ENCODE peak calls at places on chromosome 3, in five cellular contexts. One of them, this sample, is unnamed.

GRCh38 chr3:29789686-29790085 is 508.8 kb downstream of the RBMS3 start:
- DNase-seq in NT2/D1: no peak
- DNase-seq in GM12878: no peak
- DNase-seq in HepG2: no peak
- DNase-seq in H1: no peak
- DNase-seq in this sample: no peak

GRCh38 chr3:125602752-125603649 is 7.7 kb upstream of the OSBPL11 start:
- DNase-seq in NT2/D1: no peak
- DNase-seq in GM12878: no peak
- DNase-seq in HepG2: no peak
- DNase-seq in H1: no peak
- DNase-seq in this sample: no peak

GRCh38 chr3:55885721-55886120 is 398.6 kb upstream of the WNT5A start:
- DNase-seq in NT2/D1: no peak
- DNase-seq in GM12878: no peak
- DNase-seq in HepG2: no peak
- DNase-seq in H1: no peak
- DNase-seq in this sample: no peak

GRCh38 chr3:117553461-117553860 is 843.9 kb downstream of the TUSC7 start:
- DNase-seq in NT2/D1: no peak
- DNase-seq in GM12878: peak
- DNase-seq in HepG2: no peak
- DNase-seq in H1: no peak
- DNase-seq in this sample: no peak

GRCh38 chr3:70433091-70433490 is 120.7 kb upstream of the MDFIC2 start:
- DNase-seq in NT2/D1: no peak
- DNase-seq in GM12878: no peak
- DNase-seq in HepG2: no peak
- DNase-seq in H1: no peak
- DNase-seq in this sample: no peak

GRCh38 chr3:101216710-101217457 is 103.5 kb downstream of the IMPG2 start:
- DNase-seq in NT2/D1: no peak
- DNase-seq in GM12878: no peak
- DNase-seq in HepG2: no peak
- DNase-seq in H1: no peak
- DNase-seq in this sample: no peak

GRCh38 chr3:87191175-87191574 is 35.9 kb upstream of the CHMP2B start:
- DNase-seq in NT2/D1: no peak
- DNase-seq in GM12878: no peak
- DNase-seq in HepG2: no peak
- DNase-seq in H1: no peak
- DNase-seq in this sample: no peak

GRCh38 chr3:51711352-51712019 is 4.6 kb downstream of the GRM2 start:
- DNase-seq in NT2/D1: no peak
- DNase-seq in GM12878: no peak
- DNase-seq in HepG2: no peak
- DNase-seq in H1: no peak
- DNase-seq in this sample: no peak

GRCh38 chr3:14508505-14508819 is 31.7 kb downstream of the GRIP2 start:
- DNase-seq in NT2/D1: no peak
- DNase-seq in GM12878: no peak
- DNase-seq in HepG2: no peak
- DNase-seq in H1: no peak
- DNase-seq in this sample: no peak

GRCh38 chr3:155908086-155908485 is 37.6 kb downstream of the GMPS start:
- DNase-seq in NT2/D1: no peak
- DNase-seq in GM12878: no peak
- DNase-seq in HepG2: no peak
- DNase-seq in H1: no peak
- DNase-seq in this sample: no peak

GRCh38 chr3:88810455-88810854 is 297.0 kb upstream of the EPHA3 start:
- DNase-seq in NT2/D1: no peak
- DNase-seq in GM12878: no peak
- DNase-seq in HepG2: no peak
- DNase-seq in H1: no peak
- DNase-seq in this sample: no peak

GRCh38 chr3:33385423-33385822 is 54.8 kb downstream of the UBP1 start:
- DNase-seq in NT2/D1: no peak
- DNase-seq in GM12878: no peak
- DNase-seq in HepG2: no peak
- DNase-seq in H1: no peak
- DNase-seq in this sample: no peak

GRCh38 chr3:141071681-141072260 is 20.6 kb downstream of the SPSB4 start:
- DNase-seq in NT2/D1: no peak
- DNase-seq in GM12878: no peak
- DNase-seq in HepG2: no peak
- DNase-seq in H1: no peak
- DNase-seq in this sample: no peak

GRCh38 chr3:2024037-2024436 is 74.6 kb upstream of the CNTN4 start:
- DNase-seq in NT2/D1: no peak
- DNase-seq in GM12878: no peak
- DNase-seq in HepG2: no peak
- DNase-seq in H1: no peak
- DNase-seq in this sample: no peak

GRCh38 chr3:65604863-65605526 is 433.7 kb downstream of the MAGI1 start:
- DNase-seq in NT2/D1: no peak
- DNase-seq in GM12878: no peak
- DNase-seq in HepG2: no peak
- DNase-seq in H1: no peak
- DNase-seq in this sample: no peak

GRCh38 chr3:69463546-69463945 is 77.7 kb upstream of the FRMD4B start:
- DNase-seq in NT2/D1: no peak
- DNase-seq in GM12878: no peak
- DNase-seq in HepG2: no peak
- DNase-seq in H1: no peak
- DNase-seq in this sample: no peak

GRCh38 chr3:141530133-141530768 is 43.4 kb downstream of the RASA2 start:
- DNase-seq in NT2/D1: no peak
- DNase-seq in GM12878: no peak
- DNase-seq in HepG2: no peak
- DNase-seq in H1: no peak
- DNase-seq in this sample: no peak

GRCh38 chr3:168885028-168885427 is 778.5 kb downstream of the MECOM start:
- DNase-seq in NT2/D1: no peak
- DNase-seq in GM12878: no peak
- DNase-seq in HepG2: no peak
- DNase-seq in H1: no peak
- DNase-seq in this sample: no peak

GRCh38 chr3:111607242-111607641 is 12.1 kb upstream of the ZBED2 start:
- DNase-seq in NT2/D1: no peak
- DNase-seq in GM12878: no peak
- DNase-seq in HepG2: no peak
- DNase-seq in H1: no peak
- DNase-seq in this sample: no peak

GRCh38 chr3:111608378-111608777 is 13.2 kb upstream of the ZBED2 start:
- DNase-seq in NT2/D1: no peak
- DNase-seq in GM12878: no peak
- DNase-seq in HepG2: no peak
- DNase-seq in H1: no peak
- DNase-seq in this sample: no peak

GRCh38 chr3:111610612-111611054 is 15.5 kb upstream of the ZBED2 start:
- DNase-seq in NT2/D1: no peak
- DNase-seq in GM12878: no peak
- DNase-seq in HepG2: no peak
- DNase-seq in H1: no peak
- DNase-seq in this sample: no peak

GRCh38 chr3:111610189-111610588 is 15.0 kb upstream of the ZBED2 start:
- DNase-seq in NT2/D1: no peak
- DNase-seq in GM12878: peak
- DNase-seq in HepG2: no peak
- DNase-seq in H1: no peak
- DNase-seq in this sample: no peak

DNA sequence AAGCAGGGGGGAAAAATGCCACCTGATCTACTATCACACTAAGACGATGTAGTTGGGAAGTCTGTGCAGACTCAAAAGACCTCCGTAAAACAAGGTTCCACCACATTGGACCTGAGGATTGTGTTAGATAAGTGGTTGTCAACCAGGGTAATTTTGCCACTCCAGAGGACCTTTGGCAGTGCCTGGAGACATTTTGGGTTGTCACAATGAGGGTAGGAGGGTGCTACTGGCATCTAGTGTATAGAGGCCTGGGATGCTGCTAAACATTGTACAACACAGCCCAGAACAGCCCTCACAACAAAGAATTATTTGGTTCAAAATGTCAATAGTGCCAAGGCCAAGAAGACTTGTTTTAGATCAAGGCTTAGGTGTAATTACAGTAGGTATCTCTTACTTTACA is 14.6 kb upstream of the ZBED2 start:
- DNase-seq in NT2/D1: no peak
- DNase-seq in GM12878: no peak
- DNase-seq in HepG2: no peak
- DNase-seq in H1: no peak
- DNase-seq in this sample: no peak
- TF ChIP-seq SUZ12 in NT2/D1: no peak
- TF ChIP-seq SUZ12 in GM12878: no peak
- TF ChIP-seq SUZ12 in HepG2: no peak
- TF ChIP-seq SUZ12 in H1: no peak
- TF ChIP-seq SUZ12 in this sample: no peak

DNA sequence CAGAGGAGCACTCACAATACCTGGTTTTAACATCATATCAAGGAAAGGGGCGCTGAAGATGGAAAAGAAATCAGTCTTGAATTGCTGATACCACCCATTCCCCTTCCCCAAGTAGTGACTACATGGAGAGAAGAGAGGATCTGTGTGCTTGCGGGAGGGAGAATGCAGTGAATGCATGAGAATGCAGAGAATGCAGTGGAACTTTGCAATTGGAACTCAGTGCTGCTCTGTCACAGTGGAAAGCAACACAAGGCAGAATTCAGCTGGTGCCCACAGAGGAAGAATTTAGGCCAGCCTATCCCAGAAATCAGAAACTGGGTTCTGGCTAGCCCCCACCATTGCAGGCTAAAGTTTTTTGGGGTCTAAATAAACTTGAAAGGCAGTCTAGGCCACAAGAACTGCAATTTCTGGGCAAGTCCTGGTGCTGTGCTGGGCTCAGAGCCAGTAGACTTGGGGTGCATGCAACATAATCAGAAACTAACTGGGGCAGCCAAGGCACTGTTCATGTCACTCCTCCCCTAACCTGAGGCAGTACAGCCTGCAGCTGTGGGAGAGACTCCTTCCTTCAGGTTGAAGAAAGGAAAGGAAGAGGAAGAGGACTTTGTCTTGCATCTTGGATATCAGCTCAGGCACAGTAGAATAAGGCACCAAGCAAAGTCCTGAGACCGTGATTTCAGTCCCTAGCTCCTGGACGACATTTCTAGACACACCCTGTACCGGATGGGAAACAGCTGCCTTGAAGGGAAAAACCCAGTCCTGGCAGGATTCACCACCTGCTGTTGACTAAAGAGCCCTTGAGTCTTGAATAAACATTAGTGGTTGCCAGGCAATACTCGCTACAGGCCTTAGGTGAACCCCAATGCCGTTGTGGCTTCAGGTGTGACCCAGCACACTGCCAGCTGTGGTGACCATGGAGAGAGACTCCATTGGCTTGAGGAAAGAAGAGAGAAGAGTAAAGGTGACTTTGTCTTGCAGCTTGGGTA is 329.3 kb downstream of the TBL1XR1 start:
- DNase-seq in NT2/D1: peak
- DNase-seq in GM12878: no peak
- DNase-seq in HepG2: no peak
- DNase-seq in H1: no peak
- DNase-seq in this sample: no peak
- TF ChIP-seq SUZ12 in NT2/D1: no peak
- TF ChIP-seq SUZ12 in GM12878: no peak
- TF ChIP-seq SUZ12 in HepG2: no peak
- TF ChIP-seq SUZ12 in H1: no peak
- TF ChIP-seq SUZ12 in this sample: no peak

GRCh38 chr3:58728723-58729122 is 62.1 kb upstream of the FAM3D start:
- DNase-seq in NT2/D1: no peak
- DNase-seq in GM12878: no peak
- DNase-seq in HepG2: no peak
- DNase-seq in H1: no peak
- DNase-seq in this sample: no peak

GRCh38 chr3:58737644-58738043 is 71.1 kb upstream of the FAM3D start:
- DNase-seq in NT2/D1: no peak
- DNase-seq in GM12878: no peak
- DNase-seq in HepG2: no peak
- DNase-seq in H1: no peak
- DNase-seq in this sample: no peak

DNA sequence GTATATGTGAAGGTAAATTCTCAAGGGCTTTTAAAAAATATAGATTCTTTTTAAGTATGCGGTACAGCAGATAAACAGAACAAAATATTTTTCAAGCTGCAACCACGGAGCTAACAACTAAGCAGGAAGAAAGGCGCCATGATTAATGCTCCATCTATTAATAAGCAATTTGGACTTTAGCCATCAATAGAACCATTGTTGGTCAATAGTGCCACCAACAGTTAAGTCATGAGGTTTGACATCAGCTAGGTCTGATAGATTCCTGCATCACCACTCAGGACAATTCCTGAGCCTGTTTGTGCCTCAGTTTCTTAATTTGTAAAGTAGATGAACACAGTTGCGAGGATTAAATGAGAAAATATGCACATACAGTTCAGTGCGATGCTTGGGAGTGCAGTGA is 65.1 kb upstream of the FAM3D start:
- DNase-seq in NT2/D1: no peak
- DNase-seq in GM12878: no peak
- DNase-seq in HepG2: no peak
- DNase-seq in H1: no peak
- DNase-seq in this sample: no peak
- TF ChIP-seq SUZ12 in NT2/D1: no peak
- TF ChIP-seq SUZ12 in GM12878: no peak
- TF ChIP-seq SUZ12 in HepG2: no peak
- TF ChIP-seq SUZ12 in H1: no peak
- TF ChIP-seq SUZ12 in this sample: no peak

GRCh38 chr3:37291275-37291700 is 116.9 kb upstream of the LRRFIP2 start:
- DNase-seq in NT2/D1: no peak
- DNase-seq in GM12878: no peak
- DNase-seq in HepG2: no peak
- DNase-seq in H1: no peak
- DNase-seq in this sample: no peak

GRCh38 chr3:37293646-37294045 is 119.3 kb upstream of the LRRFIP2 start:
- DNase-seq in NT2/D1: no peak
- DNase-seq in GM12878: no peak
- DNase-seq in HepG2: no peak
- DNase-seq in H1: no peak
- DNase-seq in this sample: no peak

GRCh38 chr3:37287776-37288175 is 113.4 kb upstream of the LRRFIP2 start:
- DNase-seq in NT2/D1: no peak
- DNase-seq in GM12878: no peak
- DNase-seq in HepG2: no peak
- DNase-seq in H1: no peak
- DNase-seq in this sample: no peak

GRCh38 chr3:37295925-37296324 is 121.5 kb upstream of the LRRFIP2 start:
- DNase-seq in NT2/D1: no peak
- DNase-seq in GM12878: no peak
- DNase-seq in HepG2: no peak
- DNase-seq in H1: no peak
- DNase-seq in this sample: no peak

DNA sequence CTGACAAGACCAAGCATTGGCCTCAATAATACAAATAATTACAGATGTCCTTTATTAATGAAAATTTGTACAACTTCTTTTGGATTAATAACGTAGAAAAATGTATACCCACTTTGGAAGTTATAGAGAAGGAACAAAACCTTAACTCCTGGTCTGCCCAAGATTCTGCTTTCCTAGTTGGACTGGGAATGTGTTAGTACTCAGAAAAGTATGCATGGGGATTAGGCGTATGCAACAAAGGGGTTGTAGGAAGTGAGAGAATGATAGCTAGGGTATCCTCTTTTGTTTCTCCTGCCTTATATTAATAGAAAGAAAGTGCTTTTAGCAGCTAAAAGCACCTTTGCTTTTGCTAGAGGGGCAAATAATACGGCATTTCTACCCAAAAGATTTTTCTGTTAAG is 116.2 kb upstream of the LRRFIP2 start:
- DNase-seq in NT2/D1: peak
- DNase-seq in GM12878: no peak
- DNase-seq in HepG2: no peak
- DNase-seq in H1: no peak
- DNase-seq in this sample: no peak
- TF ChIP-seq SUZ12 in NT2/D1: no peak
- TF ChIP-seq SUZ12 in GM12878: no peak
- TF ChIP-seq SUZ12 in HepG2: no peak
- TF ChIP-seq SUZ12 in H1: no peak
- TF ChIP-seq SUZ12 in this sample: no peak

This sample was measured in HEK293T.